ENCODE peak calls at places on chromosomes 11 and 22, in seven cellular contexts. Y is AG04449, L is neural crest cell, X is cardiac fibroblast, I is type B pancreatic cell, T is mesothelial cell of epicardium, S is psoas muscle. G is an unnamed sample.

GRCh38 chr11:119618208-119618909 is 110.6 kb downstream of the NECTIN1 start:
- DNase-seq in S (no peak), Y (no peak), I (no peak), T (no peak), L (no peak), X (peak; percentile 11), G (no peak)

GRCh38 chr22:30860176-30861105 is 108.1 kb downstream of the MORC2 start:
- DNase-seq in S (no peak), L (no peak), Y (no peak), X (no peak), T (no peak), I (peak; percentile 61), G (no peak)

GRCh38 chr11:95832763-95833162 is 42.5 kb downstream of the CEP57 start:
- DNase-seq in L (no peak), T (no peak), I (no peak), Y (no peak), S (no peak), X (peak; percentile 26), G (peak; percentile 50)

GRCh38 chr11:67463680-67464410 is 5.2 kb downstream of the TMEM134 start:
- DNase-seq in X (peak; percentile 62), L (no peak), Y (no peak), T (no peak), S (peak; percentile 83), I (no peak), G (no peak)

GRCh38 chr11:65069217-65069616 is 10.9 kb upstream of the NAALADL1 start:
- DNase-seq in X (peak; percentile 40), I (no peak), T (no peak), L (no peak), S (no peak), Y (no peak), G (no peak)

GRCh38 chr11:70381872-70382842 is 16.2 kb upstream of the CTTN start:
- DNase-seq in T (no peak), X (peak; percentile 42), Y (peak; percentile 82), S (no peak), L (no peak), I (no peak), G (peak; percentile 87)

GRCh38 chr22:43168416-43169309 is 17.3 kb downstream of the TSPO start:
- DNase-seq in Y (peak; percentile 16), L (no peak), X (peak; percentile 58), I (no peak), S (no peak), T (no peak), G (peak; percentile 32)

GRCh38 chr11:36453678-36454077 is 56.4 kb downstream of the TRAF6 start:
- DNase-seq in T (no peak), L (no peak), X (peak; percentile 64), S (no peak), Y (no peak), I (peak; percentile 49), G (no peak)

GRCh38 chr11:41457216-41458014 is 2.0 kb downstream of the LRRC4C start:
- DNase-seq in T (no peak), L (no peak), S (no peak), X (no peak), I (no peak), Y (no peak), G (no peak)

GRCh38 chr22:28112548-28113043 is 193.5 kb upstream of the PITPNB start:
- DNase-seq in T (peak; percentile 54), I (no peak), Y (no peak), S (peak; percentile 59), L (no peak), X (peak; percentile 64), G (peak; percentile 52)
- TF ChIP-seq CTCF in T (peak; percentile 63), I (peak; percentile 70), Y (peak; percentile 47), S (peak; percentile 55), L (peak; percentile 62), X (peak; percentile 57), G (peak; percentile 77)

DNA sequence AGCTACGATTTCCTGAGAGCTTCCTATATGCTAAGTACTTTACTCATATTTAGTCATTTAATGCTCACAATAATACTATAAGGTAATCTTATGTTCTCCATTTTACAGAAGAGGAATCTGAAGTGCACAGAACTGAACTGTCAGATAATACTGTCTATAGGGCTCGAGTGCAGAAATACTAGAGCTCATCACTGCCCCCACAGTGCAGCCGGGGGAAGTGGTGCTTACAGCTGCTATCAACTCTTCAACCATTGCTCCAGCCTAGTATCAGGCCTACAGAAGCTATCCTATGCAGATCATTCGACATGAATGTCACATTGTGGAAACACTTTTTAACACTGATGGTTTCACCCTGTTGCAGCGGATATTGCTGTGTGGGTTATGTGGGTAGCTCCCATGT is 929.9 kb downstream of the NTM start:
- DNase-seq in I (no peak), L (no peak), T (no peak), Y (no peak), X (peak; percentile 20), S (no peak), G (no peak)
- TF ChIP-seq CTCF in I (peak; percentile 66), L (peak; percentile 59), T (no peak), Y (peak; percentile 33), X (peak; percentile 41), S (no peak), G (peak; percentile 62)

GRCh38 chr11:106327134-106327533 is 249.7 kb downstream of the AASDHPPT start:
- DNase-seq in Y (no peak), X (no peak), I (no peak), T (no peak), S (no peak), L (no peak), G (no peak)

GRCh38 chr11:106333678-106334077 is 256.2 kb downstream of the AASDHPPT start:
- DNase-seq in L (no peak), S (no peak), Y (no peak), T (no peak), X (no peak), I (no peak), G (no peak)

GRCh38 chr11:106326087-106326486 is 248.6 kb downstream of the AASDHPPT start:
- DNase-seq in S (no peak), L (no peak), Y (no peak), T (no peak), X (no peak), I (no peak), G (no peak)

GRCh38 chr11:106331163-106331562 is 253.7 kb downstream of the AASDHPPT start:
- DNase-seq in T (no peak), X (no peak), L (no peak), Y (no peak), S (no peak), I (no peak), G (peak; percentile 47)

GRCh38 chr11:106329273-106330018 is 252.0 kb downstream of the AASDHPPT start:
- DNase-seq in L (no peak), I (no peak), Y (no peak), T (no peak), X (no peak), S (no peak), G (no peak)
- TF ChIP-seq CTCF in L (no peak), I (no peak), Y (no peak), T (no peak), X (no peak), S (no peak), G (no peak)

GRCh38 chr22:26391623-26392022 is 37.4 kb upstream of the ASPHD2 start:
- DNase-seq in I (no peak), S (no peak), L (no peak), Y (no peak), T (no peak), X (no peak), G (no peak)

GRCh38 chr22:26389125-26389524 is 39.9 kb upstream of the ASPHD2 start:
- DNase-seq in Y (no peak), X (no peak), T (no peak), L (no peak), I (no peak), S (no peak), G (no peak)

GRCh38 chr22:26395926-26396325 is 33.1 kb upstream of the ASPHD2 start:
- DNase-seq in L (no peak), S (no peak), X (no peak), I (no peak), Y (no peak), T (no peak), G (no peak)

GRCh38 chr22:26394787-26395186 is 34.3 kb upstream of the ASPHD2 start:
- DNase-seq in X (no peak), I (no peak), Y (no peak), T (no peak), L (no peak), S (no peak), G (no peak)

DNA sequence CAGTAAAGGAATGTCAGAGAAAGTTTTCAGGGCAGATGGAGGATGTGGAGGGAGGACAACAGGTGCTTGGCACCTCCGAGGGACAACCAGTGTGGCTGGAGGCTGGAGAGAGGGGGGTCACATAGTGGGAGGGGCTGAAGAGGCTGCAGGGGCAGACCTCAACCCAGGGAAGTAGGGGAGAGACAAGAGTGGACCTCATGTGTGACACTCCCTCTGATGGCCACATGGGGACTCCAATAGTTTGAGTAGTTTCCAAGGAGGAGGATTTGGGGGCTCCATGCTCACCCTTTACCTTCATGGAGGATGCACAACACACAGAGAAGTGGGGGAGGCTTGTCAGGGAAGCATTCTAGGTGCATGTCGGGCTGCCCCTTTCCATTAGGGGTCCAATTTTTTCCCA is 35.1 kb upstream of the ASPHD2 start:
- DNase-seq in T (no peak), Y (no peak), I (no peak), X (no peak), S (no peak), L (no peak), G (no peak)
- TF ChIP-seq CTCF in T (no peak), Y (no peak), I (no peak), X (peak; percentile 20), S (no peak), L (no peak), G (peak; percentile 55)

DNA sequence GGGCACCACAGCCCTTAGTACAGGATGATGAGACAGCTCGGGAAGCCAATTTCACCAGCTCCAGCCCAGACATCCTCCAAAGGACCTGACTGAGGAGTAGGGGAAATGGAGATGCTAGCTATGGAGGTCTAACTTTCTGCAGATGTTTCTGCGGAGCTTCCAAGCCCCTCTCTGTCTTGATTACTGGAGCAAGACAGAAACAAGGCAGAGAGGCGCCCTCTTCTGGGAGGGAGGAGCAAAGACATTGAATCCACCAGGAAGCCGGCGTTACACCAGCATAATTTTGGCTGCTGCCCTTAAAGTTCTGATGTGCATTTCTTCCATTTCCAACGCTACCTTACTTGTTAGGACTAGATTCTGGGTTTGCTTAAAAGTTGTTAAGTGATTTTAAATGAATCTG is 107.3 kb upstream of the HSD17B12 start:
- DNase-seq in Y (no peak), T (no peak), S (no peak), L (peak; percentile 68), I (no peak), X (peak; percentile 48), G (no peak)
- TF ChIP-seq CTCF in Y (peak; percentile 54), T (peak; percentile 25), S (peak; percentile 34), L (peak; percentile 70), I (peak; percentile 77), X (peak; percentile 73), G (peak; percentile 78)

DNA sequence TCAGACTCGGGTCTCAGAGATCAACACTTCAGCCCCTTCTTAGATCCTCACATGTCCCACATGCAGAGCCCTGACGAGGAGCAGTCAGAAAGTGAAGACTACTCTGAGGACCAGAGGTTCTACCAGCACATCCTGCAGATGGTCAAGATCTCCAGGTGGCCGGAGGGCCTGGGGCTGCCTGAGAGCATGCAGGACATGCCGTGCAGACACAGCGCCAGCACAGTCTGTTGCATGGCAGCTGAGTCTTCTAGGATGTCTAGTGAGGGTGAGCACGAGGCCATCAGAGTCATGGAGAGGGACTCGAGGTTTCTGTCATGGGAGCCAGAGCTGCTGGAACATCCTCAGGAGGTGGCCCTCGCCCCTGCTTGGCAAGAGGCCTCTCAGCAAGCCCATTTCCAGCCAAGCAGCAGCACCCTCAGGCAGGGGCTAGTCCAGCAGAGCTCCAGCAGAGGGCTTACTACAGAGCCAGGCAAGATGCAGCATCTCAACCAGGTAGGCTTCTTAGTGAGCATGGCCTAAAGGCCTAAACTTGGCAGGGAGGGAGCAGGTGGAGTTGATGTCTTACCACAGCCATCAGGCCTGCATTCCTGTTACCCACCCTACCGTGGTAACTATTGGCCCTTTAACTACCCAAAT is 28.6 kb downstream of the CEP164 start:
- DNase-seq in S (no peak), Y (no peak), L (no peak), T (no peak), X (no peak), I (no peak), G (no peak)
- TF ChIP-seq CTCF in S (no peak), Y (no peak), L (no peak), T (no peak), X (no peak), I (no peak), G (no peak)

G was measured in HFFc6.